ENCODE peak calls at places on chromosomes 1 and 21, in four cellular contexts. I, U, V and D are unnamed samples.

GRCh38 chr1:201742476-201742875 is 86.5 kb upstream of the IPO9 start:
- DNase-seq in U (peak), V (peak), I (no peak), D (no peak)

GRCh38 chr1:45148209-45148608 is 58.2 kb downstream of the ZSWIM5 start:
- DNase-seq in U (no peak), I (no peak), V (no peak), D (no peak)

GRCh38 chr1:13813398-13814012 is 113.5 kb downstream of the PRDM2 start:
- DNase-seq in V (no peak), U (no peak), I (no peak), D (no peak)

GRCh38 chr1:42422672-42423236 is 33.1 kb downstream of the ZMYND12 start:
- DNase-seq in I (peak), U (no peak), V (no peak), D (no peak)

GRCh38 chr1:116853680-116854191 is 56.0 kb upstream of the PTGFRN start:
- DNase-seq in U (peak), V (peak), I (no peak), D (peak)

GRCh38 chr1:23452011-23452411 is 27.5 kb upstream of the TCEA3 start:
- DNase-seq in V (no peak), U (peak), I (peak), D (peak)

GRCh38 chr1:31479801-31480200 is 66.8 kb downstream of the SERINC2 start:
- DNase-seq in U (no peak), I (no peak), V (no peak), D (peak)

GRCh38 chr21:32112194-32112593 is 166.7 kb downstream of the MIS18A start:
- DNase-seq in I (peak), U (no peak), V (no peak), D (no peak)

GRCh38 chr1:93275634-93276295 is 69.9 kb upstream of the DR1 start:
- DNase-seq in U (no peak), V (no peak), I (no peak), D (peak)

GRCh38 chr1:239947789-239948188 is 143.9 kb upstream of the FMN2 start:
- DNase-seq in I (no peak), V (no peak), U (peak), D (peak)

GRCh38 chr1:207948536-207949250 is 37.8 kb upstream of the CD34 start:
- DNase-seq in I (no peak), U (no peak), V (no peak), D (no peak)

GRCh38 chr1:201648911-201649775 is 110.2 kb downstream of the NAV1 start:
- DNase-seq in U (no peak), I (peak), V (peak), D (peak)

GRCh38 chr1:194873328-194873923 is 1687.0 kb upstream of the B3GALT2 start:
- DNase-seq in I (no peak), U (peak), V (no peak), D (peak)

GRCh38 chr1:33819913-33820311 is 44.0 kb upstream of the HMGB4 start:
- DNase-seq in V (no peak), U (no peak), I (no peak), D (no peak)

GRCh38 chr1:79207786-79208185 is 201.3 kb upstream of the ADGRL4 start:
- DNase-seq in I (no peak), V (no peak), U (no peak), D (peak)

GRCh38 chr1:61687901-61688300 is 37.0 kb downstream of the TM2D1 start:
- DNase-seq in I (no peak), V (no peak), U (no peak), D (peak)

GRCh38 chr1:38246955-38247952 is 200.7 kb upstream of the POU3F1 start:
- DNase-seq in I (no peak), V (peak), U (peak), D (no peak)

GRCh38 chr1:39573736-39574624 is 2.6 kb downstream of the PABPC4 start:
- DNase-seq in I (no peak), V (peak), U (no peak), D (no peak)

GRCh38 chr1:192439373-192440025 is 122.7 kb downstream of the RGS21 start:
- DNase-seq in I (no peak), V (peak), U (peak), D (peak)

GRCh38 chr1:22808846-22809501 is 98.3 kb downstream of the EPHB2 start:
- DNase-seq in V (peak), U (peak), I (no peak), D (peak)

GRCh38 chr1:235946570-235946981 is 79.9 kb upstream of the LYST start:
- DNase-seq in V (peak), I (no peak), U (peak), D (no peak)

GRCh38 chr1:179143332-179143731 is 61.5 kb downstream of the TOR3A start:
- DNase-seq in U (peak), V (peak), I (no peak), D (peak)

GRCh38 chr1:118214866-118215265 is 29.8 kb upstream of the SPAG17 start:
- DNase-seq in U (no peak), I (no peak), V (no peak), D (no peak)

GRCh38 chr1:38735651-38736161 is 123.9 kb downstream of the RRAGC start:
- DNase-seq in U (peak), I (no peak), V (peak), D (peak)

GRCh38 chr1:201720522-201720844 is 108.5 kb upstream of the IPO9 start:
- DNase-seq in U (no peak), I (no peak), V (no peak), D (no peak)

GRCh38 chr1:100614570-100614969 is 76.6 kb downstream of the GPR88 start:
- DNase-seq in V (no peak), I (no peak), U (no peak), D (no peak)

GRCh38 chr1:227920896-227921295 is 26.8 kb downstream of the WNT9A start:
- DNase-seq in I (no peak), V (no peak), U (no peak), D (no peak)

GRCh38 chr1:84582802-84583587 is 8.8 kb upstream of the CTBS start:
- DNase-seq in I (peak), U (no peak), V (no peak), D (peak)

GRCh38 chr1:174815036-174815435 is 184.7 kb upstream of the CACYBP start:
- DNase-seq in V (peak), U (peak), I (no peak), D (peak)

GRCh38 chr1:113531321-113531720 is 141.0 kb downstream of the MAGI3 start:
- DNase-seq in I (no peak), V (no peak), U (no peak), D (no peak)